ENCODE peak calls at places on chromosome 12, in seven cellular contexts. One of them, this sample, is unnamed.

GRCh38 chr12:117114784-117115183 is 15.6 kb upstream of the TESC start:
- DNase-seq in SW480: no peak
- DNase-seq in left kidney: no peak
- DNase-seq in iris pigment epithelial cell: no peak
- DNase-seq in activated CD4-positive, alpha-beta T cell treated with anti-CD3 and anti-CD28 coated beads, Interleukin-2, amount 50 U/mL, for 24 hours: no peak
- DNase-seq in H4: no peak
- DNase-seq in mucosa of descending colon: no peak
- DNase-seq in this sample: no peak

GRCh38 chr12:94336201-94336915 is 123.3 kb downstream of the CEP83 start:
- DNase-seq in SW480: no peak
- DNase-seq in left kidney: no peak
- DNase-seq in iris pigment epithelial cell: peak
- DNase-seq in activated CD4-positive, alpha-beta T cell treated with anti-CD3 and anti-CD28 coated beads, Interleukin-2, amount 50 U/mL, for 24 hours: no peak
- DNase-seq in H4: no peak
- DNase-seq in mucosa of descending colon: no peak
- DNase-seq in this sample: no peak

GRCh38 chr12:10528150-10528953 is 22.7 kb downstream of the EIF2S3B start:
- DNase-seq in SW480: no peak
- DNase-seq in left kidney: peak
- DNase-seq in iris pigment epithelial cell: no peak
- DNase-seq in activated CD4-positive, alpha-beta T cell treated with anti-CD3 and anti-CD28 coated beads, Interleukin-2, amount 50 U/mL, for 24 hours: no peak
- DNase-seq in H4: no peak
- DNase-seq in mucosa of descending colon: no peak
- DNase-seq in this sample: no peak

GRCh38 chr12:6962285-6963015 is 8.0 kb downstream of the PHB2 start:
- DNase-seq in SW480: peak
- DNase-seq in left kidney: peak
- DNase-seq in iris pigment epithelial cell: no peak
- DNase-seq in activated CD4-positive, alpha-beta T cell treated with anti-CD3 and anti-CD28 coated beads, Interleukin-2, amount 50 U/mL, for 24 hours: no peak
- DNase-seq in H4: no peak
- DNase-seq in mucosa of descending colon: peak
- DNase-seq in this sample: peak

GRCh38 chr12:54082402-54082892 is 28.8 kb downstream of the HOXC4 start:
- DNase-seq in SW480: peak
- DNase-seq in left kidney: peak
- DNase-seq in iris pigment epithelial cell: peak
- DNase-seq in activated CD4-positive, alpha-beta T cell treated with anti-CD3 and anti-CD28 coated beads, Interleukin-2, amount 50 U/mL, for 24 hours: no peak
- DNase-seq in H4: no peak
- DNase-seq in mucosa of descending colon: peak
- DNase-seq in this sample: no peak

GRCh38 chr12:22306311-22306710 is 28.2 kb downstream of the ST8SIA1 start:
- DNase-seq in SW480: no peak
- DNase-seq in left kidney: no peak
- DNase-seq in iris pigment epithelial cell: peak
- DNase-seq in activated CD4-positive, alpha-beta T cell treated with anti-CD3 and anti-CD28 coated beads, Interleukin-2, amount 50 U/mL, for 24 hours: no peak
- DNase-seq in H4: no peak
- DNase-seq in mucosa of descending colon: no peak
- DNase-seq in this sample: no peak

GRCh38 chr12:12032260-12032761 is 38.4 kb upstream of the BCL2L14 start:
- DNase-seq in SW480: no peak
- DNase-seq in left kidney: no peak
- DNase-seq in iris pigment epithelial cell: no peak
- DNase-seq in activated CD4-positive, alpha-beta T cell treated with anti-CD3 and anti-CD28 coated beads, Interleukin-2, amount 50 U/mL, for 24 hours: no peak
- DNase-seq in H4: no peak
- DNase-seq in mucosa of descending colon: peak
- DNase-seq in this sample: peak

GRCh38 chr12:64171715-64172114 is 50.4 kb downstream of the KICS2 start:
- DNase-seq in SW480: no peak
- DNase-seq in left kidney: no peak
- DNase-seq in iris pigment epithelial cell: peak
- DNase-seq in activated CD4-positive, alpha-beta T cell treated with anti-CD3 and anti-CD28 coated beads, Interleukin-2, amount 50 U/mL, for 24 hours: no peak
- DNase-seq in H4: no peak
- DNase-seq in mucosa of descending colon: no peak
- DNase-seq in this sample: no peak

GRCh38 chr12:82672811-82673495 is 13.8 kb upstream of the TMTC2 start:
- DNase-seq in SW480: no peak
- DNase-seq in left kidney: no peak
- DNase-seq in iris pigment epithelial cell: no peak
- DNase-seq in activated CD4-positive, alpha-beta T cell treated with anti-CD3 and anti-CD28 coated beads, Interleukin-2, amount 50 U/mL, for 24 hours: no peak
- DNase-seq in H4: no peak
- DNase-seq in mucosa of descending colon: no peak
- DNase-seq in this sample: no peak

GRCh38 chr12:115867854-115868253 is 409.6 kb downstream of the MED13L start:
- DNase-seq in SW480: no peak
- DNase-seq in left kidney: no peak
- DNase-seq in iris pigment epithelial cell: no peak
- DNase-seq in activated CD4-positive, alpha-beta T cell treated with anti-CD3 and anti-CD28 coated beads, Interleukin-2, amount 50 U/mL, for 24 hours: no peak
- DNase-seq in H4: no peak
- DNase-seq in mucosa of descending colon: no peak
- DNase-seq in this sample: no peak

GRCh38 chr12:64039285-64039871 is 182.7 kb downstream of the KICS2 start:
- DNase-seq in SW480: no peak
- DNase-seq in left kidney: peak
- DNase-seq in iris pigment epithelial cell: peak
- DNase-seq in activated CD4-positive, alpha-beta T cell treated with anti-CD3 and anti-CD28 coated beads, Interleukin-2, amount 50 U/mL, for 24 hours: no peak
- DNase-seq in H4: no peak
- DNase-seq in mucosa of descending colon: peak
- DNase-seq in this sample: no peak

GRCh38 chr12:116551952-116552749 is 7.0 kb upstream of the MAP1LC3B2 start:
- DNase-seq in SW480: peak
- DNase-seq in left kidney: no peak
- DNase-seq in iris pigment epithelial cell: peak
- DNase-seq in activated CD4-positive, alpha-beta T cell treated with anti-CD3 and anti-CD28 coated beads, Interleukin-2, amount 50 U/mL, for 24 hours: no peak
- DNase-seq in H4: peak
- DNase-seq in mucosa of descending colon: no peak
- DNase-seq in this sample: no peak

GRCh38 chr12:94263011-94263786 is 114.8 kb downstream of the PLXNC1 start:
- DNase-seq in SW480: no peak
- DNase-seq in left kidney: no peak
- DNase-seq in iris pigment epithelial cell: no peak
- DNase-seq in activated CD4-positive, alpha-beta T cell treated with anti-CD3 and anti-CD28 coated beads, Interleukin-2, amount 50 U/mL, for 24 hours: peak
- DNase-seq in H4: no peak
- DNase-seq in mucosa of descending colon: peak
- DNase-seq in this sample: no peak

GRCh38 chr12:32736445-32736844 is 19.3 kb downstream of the YARS2 start:
- DNase-seq in SW480: no peak
- DNase-seq in left kidney: no peak
- DNase-seq in iris pigment epithelial cell: no peak
- DNase-seq in activated CD4-positive, alpha-beta T cell treated with anti-CD3 and anti-CD28 coated beads, Interleukin-2, amount 50 U/mL, for 24 hours: no peak
- DNase-seq in H4: no peak
- DNase-seq in mucosa of descending colon: no peak
- DNase-seq in this sample: no peak

GRCh38 chr12:57842342-57843294 is 3.9 kb downstream of the CTDSP2 start:
- DNase-seq in SW480: no peak
- DNase-seq in left kidney: peak
- DNase-seq in iris pigment epithelial cell: peak
- DNase-seq in activated CD4-positive, alpha-beta T cell treated with anti-CD3 and anti-CD28 coated beads, Interleukin-2, amount 50 U/mL, for 24 hours: no peak
- DNase-seq in H4: no peak
- DNase-seq in mucosa of descending colon: peak
- DNase-seq in this sample: no peak

GRCh38 chr12:91889970-91890369 is 255.7 kb downstream of the BTG1 start:
- DNase-seq in SW480: no peak
- DNase-seq in left kidney: no peak
- DNase-seq in iris pigment epithelial cell: no peak
- DNase-seq in activated CD4-positive, alpha-beta T cell treated with anti-CD3 and anti-CD28 coated beads, Interleukin-2, amount 50 U/mL, for 24 hours: no peak
- DNase-seq in H4: no peak
- DNase-seq in mucosa of descending colon: no peak
- DNase-seq in this sample: no peak

GRCh38 chr12:49098035-49098451 is 3.4 kb upstream of the DHH start:
- DNase-seq in SW480: no peak
- DNase-seq in left kidney: peak
- DNase-seq in iris pigment epithelial cell: peak
- DNase-seq in activated CD4-positive, alpha-beta T cell treated with anti-CD3 and anti-CD28 coated beads, Interleukin-2, amount 50 U/mL, for 24 hours: no peak
- DNase-seq in H4: no peak
- DNase-seq in mucosa of descending colon: no peak
- DNase-seq in this sample: no peak

GRCh38 chr12:89389755-89390661 is 37.7 kb upstream of the DUSP6 start:
- DNase-seq in SW480: no peak
- DNase-seq in left kidney: peak
- DNase-seq in iris pigment epithelial cell: peak
- DNase-seq in activated CD4-positive, alpha-beta T cell treated with anti-CD3 and anti-CD28 coated beads, Interleukin-2, amount 50 U/mL, for 24 hours: no peak
- DNase-seq in H4: no peak
- DNase-seq in mucosa of descending colon: no peak
- DNase-seq in this sample: no peak

GRCh38 chr12:70590051-70590450 is 47.2 kb downstream of the PTPRB start:
- DNase-seq in SW480: peak
- DNase-seq in left kidney: peak
- DNase-seq in iris pigment epithelial cell: peak
- DNase-seq in activated CD4-positive, alpha-beta T cell treated with anti-CD3 and anti-CD28 coated beads, Interleukin-2, amount 50 U/mL, for 24 hours: no peak
- DNase-seq in H4: peak
- DNase-seq in mucosa of descending colon: peak
- DNase-seq in this sample: peak

GRCh38 chr12:49331360-49332222 is 5.4 kb downstream of the C1QL4 start:
- DNase-seq in SW480: peak
- DNase-seq in left kidney: peak
- DNase-seq in iris pigment epithelial cell: peak
- DNase-seq in activated CD4-positive, alpha-beta T cell treated with anti-CD3 and anti-CD28 coated beads, Interleukin-2, amount 50 U/mL, for 24 hours: no peak
- DNase-seq in H4: peak
- DNase-seq in mucosa of descending colon: peak
- DNase-seq in this sample: peak

GRCh38 chr12:62268956-62269355 is 8.8 kb downstream of the USP15 start:
- DNase-seq in SW480: no peak
- DNase-seq in left kidney: no peak
- DNase-seq in iris pigment epithelial cell: peak
- DNase-seq in activated CD4-positive, alpha-beta T cell treated with anti-CD3 and anti-CD28 coated beads, Interleukin-2, amount 50 U/mL, for 24 hours: no peak
- DNase-seq in H4: no peak
- DNase-seq in mucosa of descending colon: no peak
- DNase-seq in this sample: no peak

GRCh38 chr12:23757541-23757962 is 191.9 kb downstream of the SOX5 start:
- DNase-seq in SW480: no peak
- DNase-seq in left kidney: peak
- DNase-seq in iris pigment epithelial cell: no peak
- DNase-seq in activated CD4-positive, alpha-beta T cell treated with anti-CD3 and anti-CD28 coated beads, Interleukin-2, amount 50 U/mL, for 24 hours: no peak
- DNase-seq in H4: no peak
- DNase-seq in mucosa of descending colon: no peak
- DNase-seq in this sample: no peak

GRCh38 chr12:62123721-62124203 is 136.4 kb upstream of the USP15 start:
- DNase-seq in SW480: peak
- DNase-seq in left kidney: peak
- DNase-seq in iris pigment epithelial cell: peak
- DNase-seq in activated CD4-positive, alpha-beta T cell treated with anti-CD3 and anti-CD28 coated beads, Interleukin-2, amount 50 U/mL, for 24 hours: no peak
- DNase-seq in H4: peak
- DNase-seq in mucosa of descending colon: no peak
- DNase-seq in this sample: no peak

GRCh38 chr12:43544703-43545102 is 7.3 kb downstream of the ADAMTS20 start:
- DNase-seq in SW480: no peak
- DNase-seq in left kidney: no peak
- DNase-seq in iris pigment epithelial cell: no peak
- DNase-seq in activated CD4-positive, alpha-beta T cell treated with anti-CD3 and anti-CD28 coated beads, Interleukin-2, amount 50 U/mL, for 24 hours: no peak
- DNase-seq in H4: no peak
- DNase-seq in mucosa of descending colon: no peak
- DNase-seq in this sample: no peak

GRCh38 chr12:6343518-6343917 is 1.6 kb upstream of the TNFRSF1A start:
- DNase-seq in SW480: no peak
- DNase-seq in left kidney: no peak
- DNase-seq in iris pigment epithelial cell: no peak
- DNase-seq in activated CD4-positive, alpha-beta T cell treated with anti-CD3 and anti-CD28 coated beads, Interleukin-2, amount 50 U/mL, for 24 hours: no peak
- DNase-seq in H4: no peak
- DNase-seq in mucosa of descending colon: no peak
- DNase-seq in this sample: peak

GRCh38 chr12:45727301-45727993 is 2.1 kb upstream of the ARID2 start:
- DNase-seq in SW480: peak
- DNase-seq in left kidney: peak
- DNase-seq in iris pigment epithelial cell: peak
- DNase-seq in activated CD4-positive, alpha-beta T cell treated with anti-CD3 and anti-CD28 coated beads, Interleukin-2, amount 50 U/mL, for 24 hours: peak
- DNase-seq in H4: peak
- DNase-seq in mucosa of descending colon: peak
- DNase-seq in this sample: peak

GRCh38 chr12:120368789-120369475 is at the start of gene MSI1:
- DNase-seq in SW480: no peak
- DNase-seq in left kidney: peak
- DNase-seq in iris pigment epithelial cell: no peak
- DNase-seq in activated CD4-positive, alpha-beta T cell treated with anti-CD3 and anti-CD28 coated beads, Interleukin-2, amount 50 U/mL, for 24 hours: no peak
- DNase-seq in H4: no peak
- DNase-seq in mucosa of descending colon: peak
- DNase-seq in this sample: no peak

GRCh38 chr12:6420364-6420763 is 24.4 kb upstream of the CD27 start:
- DNase-seq in SW480: no peak
- DNase-seq in left kidney: no peak
- DNase-seq in iris pigment epithelial cell: no peak
- DNase-seq in activated CD4-positive, alpha-beta T cell treated with anti-CD3 and anti-CD28 coated beads, Interleukin-2, amount 50 U/mL, for 24 hours: no peak
- DNase-seq in H4: no peak
- DNase-seq in mucosa of descending colon: no peak
- DNase-seq in this sample: no peak

GRCh38 chr12:19491863-19492262 is 52.6 kb downstream of the AEBP2 start:
- DNase-seq in SW480: no peak
- DNase-seq in left kidney: no peak
- DNase-seq in iris pigment epithelial cell: no peak
- DNase-seq in activated CD4-positive, alpha-beta T cell treated with anti-CD3 and anti-CD28 coated beads, Interleukin-2, amount 50 U/mL, for 24 hours: no peak
- DNase-seq in H4: no peak
- DNase-seq in mucosa of descending colon: no peak
- DNase-seq in this sample: no peak

GRCh38 chr12:75706786-75707605 is 195.6 kb upstream of the KRR1 start:
- DNase-seq in SW480: no peak
- DNase-seq in left kidney: peak
- DNase-seq in iris pigment epithelial cell: peak
- DNase-seq in activated CD4-positive, alpha-beta T cell treated with anti-CD3 and anti-CD28 coated beads, Interleukin-2, amount 50 U/mL, for 24 hours: no peak
- DNase-seq in H4: peak
- DNase-seq in mucosa of descending colon: no peak
- DNase-seq in this sample: no peak

This sample was measured in right lobe of liver.